ENCODE peak calls at places on chromosomes 5 and 9, in four cellular contexts. J is GM04504, Q is A673, X is EL. P is an unnamed sample.

GRCh38 chr9:87080512-87081225 is 133.4 kb upstream of the GAS1 start:
- DNase-seq in J (no peak), Q (peak; percentile 49), X (no peak), P (peak; percentile 22)

GRCh38 chr5:162593881-162594280 is 526.3 kb downstream of the GABRG2 start:
- DNase-seq in J (no peak), Q (peak; percentile 0), X (no peak), P (no peak)

GRCh38 chr5:66967102-66967501 is 229.5 kb downstream of the CD180 start:
- DNase-seq in J (peak; percentile 54), Q (no peak), X (peak; percentile 67), P (peak; percentile 90)

GRCh38 chr5:14491505-14491904 is 90.1 kb upstream of the OTULINL start:
- DNase-seq in J (peak; percentile 19), Q (no peak), X (peak; percentile 41), P (no peak)

GRCh38 chr5:177195307-177195952 is 61.9 kb downstream of the NSD1 start:
- DNase-seq in J (no peak), Q (no peak), X (peak; percentile 33), P (peak; percentile 85)

GRCh38 chr9:93447642-93448041 is 3.8 kb upstream of the FAM120A start:
- DNase-seq in J (no peak), Q (no peak), X (no peak), P (no peak)

GRCh38 chr9:132806723-132807421 is 71.2 kb downstream of the AK8 start:
- DNase-seq in J (no peak), Q (no peak), X (peak; percentile 18), P (no peak)

GRCh38 chr5:119347574-119347973 is 8.2 kb upstream of the TNFAIP8 start:
- DNase-seq in J (no peak), Q (peak; percentile 28), X (no peak), P (no peak)

GRCh38 chr9:121459513-121459912 is 40.1 kb downstream of the GGTA1 start:
- DNase-seq in J (no peak), Q (no peak), X (no peak), P (no peak)

P was measured in HT1080.